ENCODE peak calls at places on chromosome 21, in seven cellular contexts. One of them, this sample, is unnamed. For H3K4me1, the result is how much of the 10 kb centered on the place peaks cover.

GRCh38 chr21:46049890-46050650 is 47.8 kb upstream of the COL6A2 start:
- DNase-seq in Peyer's patch: no peak
- DNase-seq in aorta: peak
- DNase-seq in BE2C: no peak
- DNase-seq in Panc1: no peak
- DNase-seq in mucosa of descending colon: no peak
- DNase-seq in mammary epithelial cell: no peak
- DNase-seq in this sample: no peak

GRCh38 chr21:45234906-45235305 is 52.8 kb downstream of the POFUT2 start:
- DNase-seq in mucosa of descending colon: no peak
- DNase-seq in Peyer's patch: no peak
- DNase-seq in mammary epithelial cell: no peak
- DNase-seq in Panc1: no peak
- DNase-seq in BE2C: no peak
- DNase-seq in aorta: no peak
- DNase-seq in this sample: no peak

GRCh38 chr21:44637018-44637850 is at the start of gene KRTAP10-10:
- DNase-seq in Panc1: no peak
- DNase-seq in mammary epithelial cell: no peak
- DNase-seq in aorta: no peak
- DNase-seq in Peyer's patch: peak
- DNase-seq in BE2C: no peak
- DNase-seq in mucosa of descending colon: no peak
- DNase-seq in this sample: no peak

GRCh38 chr21:34613679-34614442 is 1.1 kb downstream of the RCAN1 start:
- DNase-seq in mucosa of descending colon: peak
- DNase-seq in mammary epithelial cell: peak
- DNase-seq in Peyer's patch: no peak
- DNase-seq in Panc1: no peak
- DNase-seq in BE2C: no peak
- DNase-seq in aorta: no peak
- DNase-seq in this sample: no peak

GRCh38 chr21:44579056-44579832 is 1.2 kb downstream of the KRTAP10-5 start:
- DNase-seq in mammary epithelial cell: no peak
- DNase-seq in BE2C: no peak
- DNase-seq in Panc1: no peak
- DNase-seq in mucosa of descending colon: no peak
- DNase-seq in aorta: no peak
- DNase-seq in Peyer's patch: no peak
- DNase-seq in this sample: no peak

GRCh38 chr21:36709030-36709867 is 10.3 kb downstream of the SIM2 start:
- DNase-seq in Panc1: no peak
- DNase-seq in Peyer's patch: no peak
- DNase-seq in BE2C: no peak
- DNase-seq in mucosa of descending colon: no peak
- DNase-seq in aorta: peak
- DNase-seq in mammary epithelial cell: no peak
- DNase-seq in this sample: no peak

GRCh38 chr21:46127239-46128105 is 27.9 kb downstream of the FTCD start:
- DNase-seq in mucosa of descending colon: no peak
- DNase-seq in mammary epithelial cell: no peak
- DNase-seq in Peyer's patch: no peak
- DNase-seq in Panc1: no peak
- DNase-seq in aorta: peak
- DNase-seq in BE2C: no peak
- DNase-seq in this sample: no peak

GRCh38 chr21:28480091-28480869 is 512.4 kb downstream of the LTN1 start:
- DNase-seq in Peyer's patch: no peak
- DNase-seq in mammary epithelial cell: no peak
- DNase-seq in BE2C: no peak
- DNase-seq in aorta: no peak
- DNase-seq in Panc1: no peak
- DNase-seq in mucosa of descending colon: no peak
- DNase-seq in this sample: no peak

GRCh38 chr21:34909492-34910292 is 139.4 kb downstream of the RUNX1 start:
- DNase-seq in mucosa of descending colon: no peak
- DNase-seq in BE2C: no peak
- DNase-seq in mammary epithelial cell: no peak
- DNase-seq in Panc1: no peak
- DNase-seq in aorta: peak
- DNase-seq in Peyer's patch: no peak
- DNase-seq in this sample: no peak

GRCh38 chr21:28272272-28272992 is 720.2 kb downstream of the LTN1 start:
- DNase-seq in mucosa of descending colon: no peak
- DNase-seq in aorta: no peak
- DNase-seq in Panc1: no peak
- DNase-seq in mammary epithelial cell: no peak
- DNase-seq in Peyer's patch: no peak
- DNase-seq in BE2C: no peak
- DNase-seq in this sample: no peak

GRCh38 chr21:45209046-45209445 is 78.6 kb downstream of the POFUT2 start:
- DNase-seq in Panc1: no peak
- DNase-seq in mammary epithelial cell: peak
- DNase-seq in aorta: no peak
- DNase-seq in mucosa of descending colon: no peak
- DNase-seq in Peyer's patch: no peak
- DNase-seq in BE2C: no peak
- DNase-seq in this sample: no peak

GRCh38 chr21:44012474-44013379 is 618 bp downstream of the TRAPPC10 start:
- DNase-seq in Peyer's patch: peak
- DNase-seq in Panc1: no peak
- DNase-seq in BE2C: peak
- DNase-seq in mammary epithelial cell: peak
- DNase-seq in mucosa of descending colon: peak
- DNase-seq in aorta: peak
- DNase-seq in this sample: peak

GRCh38 chr21:45048026-45048698 is 26.2 kb upstream of the ADARB1 start:
- DNase-seq in mucosa of descending colon: no peak
- DNase-seq in Peyer's patch: no peak
- DNase-seq in BE2C: no peak
- DNase-seq in aorta: no peak
- DNase-seq in mammary epithelial cell: no peak
- DNase-seq in Panc1: no peak
- DNase-seq in this sample: no peak

GRCh38 chr21:45534591-45535331 is 7.5 kb downstream of the SLC19A1 start:
- DNase-seq in aorta: peak
- DNase-seq in Panc1: no peak
- DNase-seq in BE2C: peak
- DNase-seq in mucosa of descending colon: peak
- DNase-seq in Peyer's patch: no peak
- DNase-seq in mammary epithelial cell: no peak
- DNase-seq in this sample: no peak

GRCh38 chr21:14403681-14404318 is 20.9 kb upstream of the HSPA13 start:
- DNase-seq in BE2C: no peak
- DNase-seq in mucosa of descending colon: no peak
- DNase-seq in Panc1: no peak
- DNase-seq in Peyer's patch: no peak
- DNase-seq in mammary epithelial cell: peak
- DNase-seq in aorta: no peak
- DNase-seq in this sample: no peak

GRCh38 chr21:38898422-38899098 is 92.8 kb downstream of the ETS2 start:
- DNase-seq in mucosa of descending colon: no peak
- DNase-seq in Panc1: no peak
- DNase-seq in BE2C: no peak
- DNase-seq in aorta: no peak
- DNase-seq in Peyer's patch: no peak
- DNase-seq in mammary epithelial cell: no peak
- DNase-seq in this sample: no peak
- H3K4me3 ChIP-seq in mucosa of descending colon: no peak
- H3K4me3 ChIP-seq in Panc1: no peak
- H3K4me3 ChIP-seq in BE2C: no peak
- H3K4me3 ChIP-seq in aorta: no peak
- H3K4me3 ChIP-seq in Peyer's patch: no peak
- H3K4me3 ChIP-seq in mammary epithelial cell: no peak
- H3K4me3 ChIP-seq in this sample: no peak

DNA sequence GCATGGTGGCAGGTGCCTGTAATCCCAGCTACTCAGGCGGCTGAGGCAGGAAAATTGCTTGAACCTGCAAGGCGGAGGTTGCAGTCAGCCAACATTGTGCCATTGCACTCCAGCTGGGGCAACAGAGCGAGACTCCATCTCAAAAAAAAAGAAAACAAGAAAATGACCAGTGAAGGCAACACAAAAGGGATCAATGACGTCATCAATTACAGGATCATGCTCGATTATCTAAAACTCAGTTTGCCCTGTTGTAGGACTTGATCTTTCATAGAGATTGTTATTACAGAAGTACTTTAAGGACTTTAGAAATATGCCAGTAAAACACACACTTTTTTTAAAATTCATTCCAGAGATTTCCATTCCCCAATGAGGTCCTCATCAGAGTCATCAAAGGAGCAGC is 147.8 kb downstream of the ETS2 start:
- DNase-seq in Peyer's patch: no peak
- DNase-seq in Panc1: no peak
- DNase-seq in mucosa of descending colon: no peak
- DNase-seq in aorta: no peak
- DNase-seq in mammary epithelial cell: no peak
- DNase-seq in BE2C: no peak
- DNase-seq in this sample: no peak
- H3K4me1 ChIP-seq in Peyer's patch: under half
- H3K4me1 ChIP-seq in Panc1: under half
- H3K4me1 ChIP-seq in mucosa of descending colon: under half
- H3K4me1 ChIP-seq in aorta: under half
- H3K4me1 ChIP-seq in mammary epithelial cell: under half
- H3K4me1 ChIP-seq in BE2C: under half
- H3K4me1 ChIP-seq in this sample: under half

DNA sequence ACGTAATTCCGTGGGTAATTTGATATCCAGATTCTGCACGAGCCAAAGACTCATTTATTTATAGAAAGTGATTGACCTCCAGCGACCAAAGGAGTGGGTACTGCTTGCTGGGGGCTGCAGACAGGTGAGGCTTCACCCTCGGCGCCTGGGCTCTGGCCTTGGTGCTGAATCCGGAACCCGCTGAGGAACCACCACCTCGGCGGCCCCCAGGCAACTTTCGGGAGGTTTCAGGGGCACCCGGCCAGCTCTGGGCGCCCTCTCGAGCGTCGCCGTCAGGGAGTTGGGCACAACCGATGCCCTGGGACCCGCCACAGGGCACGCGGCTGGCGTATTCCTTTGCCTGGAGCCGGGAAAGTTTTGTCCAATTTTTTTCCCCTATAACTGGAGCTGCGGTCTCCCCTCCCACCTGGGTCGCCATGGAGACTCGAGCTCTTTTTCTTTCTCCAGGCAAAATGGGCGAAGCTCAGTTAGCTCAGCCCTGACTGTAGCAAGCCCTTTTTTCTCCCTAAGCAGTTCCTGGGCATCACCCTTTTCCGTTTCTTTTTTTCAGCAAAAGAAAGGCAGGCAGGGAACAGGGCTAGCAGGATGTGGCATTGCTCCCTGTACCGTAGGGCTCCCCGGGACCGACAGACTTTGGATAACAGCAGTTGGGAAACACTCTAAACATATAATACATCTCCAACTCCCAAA is 1.9 kb downstream of the KCNJ6 start:
- DNase-seq in Peyer's patch: no peak
- DNase-seq in mammary epithelial cell: peak
- DNase-seq in Panc1: no peak
- DNase-seq in mucosa of descending colon: no peak
- DNase-seq in aorta: peak
- DNase-seq in BE2C: no peak
- DNase-seq in this sample: no peak
- H3K4me3 ChIP-seq in Peyer's patch: no peak
- H3K4me3 ChIP-seq in mammary epithelial cell: no peak
- H3K4me3 ChIP-seq in Panc1: no peak
- H3K4me3 ChIP-seq in mucosa of descending colon: no peak
- H3K4me3 ChIP-seq in aorta: no peak
- H3K4me3 ChIP-seq in BE2C: no peak
- H3K4me3 ChIP-seq in this sample: peak

GRCh38 chr21:32388306-32388705 is 4.5 kb downstream of the URB1 start:
- DNase-seq in Panc1: no peak
- DNase-seq in Peyer's patch: no peak
- DNase-seq in aorta: no peak
- DNase-seq in BE2C: peak
- DNase-seq in mucosa of descending colon: no peak
- DNase-seq in mammary epithelial cell: no peak
- DNase-seq in this sample: no peak
- H3K4me1 ChIP-seq in Panc1: under half
- H3K4me1 ChIP-seq in Peyer's patch: under half
- H3K4me1 ChIP-seq in aorta: under half
- H3K4me1 ChIP-seq in BE2C: under half
- H3K4me1 ChIP-seq in mucosa of descending colon: under half
- H3K4me1 ChIP-seq in mammary epithelial cell: under half
- H3K4me1 ChIP-seq in this sample: under half

GRCh38 chr21:17455451-17455850 is 57.4 kb upstream of the CXADR start:
- DNase-seq in BE2C: no peak
- DNase-seq in Peyer's patch: no peak
- DNase-seq in Panc1: no peak
- DNase-seq in mucosa of descending colon: no peak
- DNase-seq in aorta: no peak
- DNase-seq in mammary epithelial cell: no peak
- DNase-seq in this sample: no peak
- H3K4me3 ChIP-seq in BE2C: peak
- H3K4me3 ChIP-seq in Peyer's patch: no peak
- H3K4me3 ChIP-seq in Panc1: peak
- H3K4me3 ChIP-seq in mucosa of descending colon: no peak
- H3K4me3 ChIP-seq in aorta: no peak
- H3K4me3 ChIP-seq in mammary epithelial cell: no peak
- H3K4me3 ChIP-seq in this sample: no peak